ENCODE peak calls at places on chromosome 19, in nine cellular contexts. Z is Caki2; W is activated CD8-positive, alpha-beta memory T cell treated with anti-CD3 and anti-CD28 coated beads for 1 hour; V is NCI-H345; N is G401; C is hepatic stellate cell; O is HuH-7.5; J is stimulated activated CD4-positive, alpha-beta T cell treated with anti-CD3 and anti-CD28 coated beads, Interleukin-1b, Interleukin-23, amount 100 ng/mL, for 1 hour; X is D341Med. M is an unnamed sample.

GRCh38 chr19:42420055-42420544 is 7.1 kb downstream of the LIPE start:
- DNase-seq in Z (peak; percentile 42), W (peak; percentile 66), V (no peak), N (no peak), C (peak; percentile 81), O (peak; percentile 97), J (peak; percentile 57), X (peak; percentile 80), M (peak; percentile 60)

GRCh38 chr19:2446390-2446789 is 10.4 kb downstream of the LMNB2 start:
- DNase-seq in Z (no peak), W (no peak), V (no peak), N (no peak), C (no peak), O (no peak), J (no peak), X (peak; percentile 85), M (no peak)

GRCh38 chr19:48509467-48510194 is 2.0 kb downstream of the LMTK3 start:
- DNase-seq in Z (no peak), W (no peak), V (no peak), N (peak; percentile 56), C (no peak), O (peak; percentile 15), J (no peak), X (no peak), M (no peak)

GRCh38 chr19:11563530-11563929 is 4.5 kb upstream of the ELOF1 start:
- DNase-seq in Z (no peak), W (no peak), V (no peak), N (no peak), C (no peak), O (no peak), J (no peak), X (no peak), M (no peak)

GRCh38 chr19:49468746-49469447 is 5.1 kb upstream of the FLT3LG start:
- DNase-seq in Z (peak; percentile 69), W (peak; percentile 61), V (no peak), N (no peak), C (no peak), O (no peak), J (peak; percentile 83), X (peak; percentile 72), M (no peak)

GRCh38 chr19:45632468-45633196 is 6.6 kb downstream of the EML2 start:
- DNase-seq in Z (peak; percentile 91), W (no peak), V (peak; percentile 48), N (no peak), C (peak; percentile 89), O (no peak), J (no peak), X (peak; percentile 96), M (peak; percentile 91)

GRCh38 chr19:4993683-4994082 is 24.8 kb downstream of the KDM4B start:
- DNase-seq in Z (no peak), W (no peak), V (peak; percentile 23), N (no peak), C (no peak), O (no peak), J (no peak), X (no peak), M (no peak)

GRCh38 chr19:31110331-31110730 is 238.9 kb downstream of the TSHZ3 start:
- DNase-seq in Z (no peak), W (no peak), V (no peak), N (no peak), C (peak; percentile 40), O (no peak), J (no peak), X (no peak), M (no peak)

GRCh38 chr19:6610934-6611370 is 20.0 kb upstream of the CD70 start:
- DNase-seq in Z (peak; percentile 94), W (no peak), V (no peak), N (no peak), C (peak; percentile 46), O (no peak), J (no peak), X (no peak), M (peak; percentile 79)

GRCh38 chr19:2219726-2220125 is 16.4 kb downstream of the PLEKHJ1 start:
- DNase-seq in Z (no peak), W (no peak), V (no peak), N (no peak), C (no peak), O (no peak), J (no peak), X (no peak), M (no peak)

GRCh38 chr19:17996826-17997316 is 11.1 kb upstream of the ARRDC2 start:
- DNase-seq in Z (peak; percentile 77), W (peak; percentile 79), V (peak; percentile 64), N (peak; percentile 77), C (peak; percentile 90), O (peak; percentile 96), J (peak; percentile 69), X (peak; percentile 93), M (peak; percentile 63)

GRCh38 chr19:18399008-18399407 is 1.6 kb upstream of the LRRC25 start:
- DNase-seq in Z (peak; percentile 87), W (no peak), V (no peak), N (no peak), C (peak; percentile 70), O (no peak), J (no peak), X (no peak), M (no peak)

GRCh38 chr19:45254044-45254531 is 3.0 kb downstream of the MARK4 start:
- DNase-seq in Z (no peak), W (no peak), V (no peak), N (no peak), C (no peak), O (no peak), J (no peak), X (peak; percentile 77), M (no peak)

GRCh38 chr19:43699506-43700367 is 16.1 kb upstream of the IRGC start:
- DNase-seq in Z (no peak), W (no peak), V (no peak), N (no peak), C (no peak), O (no peak), J (no peak), X (peak; percentile 55), M (no peak)

GRCh38 chr19:48372904-48373303 is 8.7 kb downstream of the SYNGR4 start:
- DNase-seq in Z (no peak), W (no peak), V (peak; percentile 84), N (peak; percentile 59), C (no peak), O (no peak), J (no peak), X (no peak), M (no peak)

GRCh38 chr19:1918975-1919374 is 13.8 kb downstream of the ADAT3 start:
- DNase-seq in Z (no peak), W (no peak), V (no peak), N (peak; percentile 27), C (no peak), O (no peak), J (no peak), X (no peak), M (no peak)